ENCODE peak calls at places on chromosome 9, in ten cellular contexts. F is ecto neural progenitor cell; B is mucosa of gallbladder; Q is PC-9; T is activated CD8-positive, alpha-beta memory T cell treated with anti-CD3 and anti-CD28 coated beads for 4 hours; J is neural progenitor cell; V is IMR-90; Z is psoas muscle; X is coronary artery; Y is hypothalamus. M is an unnamed sample.

GRCh38 chr9:84673806-84674205 is 4.3 kb downstream of the NTRK2 start:
- DNase-seq in F (no peak), B (no peak), Q (no peak), T (no peak), J (no peak), V (no peak), Z (no peak), X (no peak), Y (no peak), M (no peak)

GRCh38 chr9:123157216-123157615 is 111.2 kb downstream of the STRBP start:
- DNase-seq in F (no peak), B (no peak), Q (no peak), T (no peak), J (no peak), V (peak; percentile 50), Z (no peak), X (no peak), Y (no peak), M (no peak)

GRCh38 chr9:114112778-114113585 is 13.9 kb upstream of the KIF12 start:
- DNase-seq in F (no peak), B (peak; percentile 73), Q (no peak), T (no peak), J (no peak), V (peak; percentile 75), Z (peak; percentile 83), X (peak; percentile 90), Y (no peak), M (no peak)

GRCh38 chr9:109771084-109771483 is 8.9 kb upstream of the PALM2AKAP2 start:
- DNase-seq in F (no peak), B (no peak), Q (peak; percentile 46), T (no peak), J (peak; percentile 65), V (peak; percentile 78), Z (no peak), X (no peak), Y (no peak), M (no peak)

GRCh38 chr9:83971485-83971884 is 8.5 kb downstream of the HNRNPK start:
- DNase-seq in F (no peak), B (no peak), Q (no peak), T (no peak), J (no peak), V (no peak), Z (no peak), X (no peak), Y (no peak), M (no peak)

GRCh38 chr9:129954868-129955550 is 88.0 kb downstream of the FNBP1 start:
- DNase-seq in F (no peak), B (no peak), Q (no peak), T (no peak), J (no peak), V (peak; percentile 33), Z (no peak), X (no peak), Y (no peak), M (no peak)

GRCh38 chr9:111662851-111663823 is 1.7 kb downstream of the GNG10 start:
- DNase-seq in F (peak; percentile 50), B (no peak), Q (peak; percentile 94), T (no peak), J (peak; percentile 11), V (no peak), Z (no peak), X (no peak), Y (no peak), M (no peak)

GRCh38 chr9:97470076-97470475 is 31.4 kb upstream of the TMOD1 start:
- DNase-seq in F (no peak), B (no peak), Q (peak; percentile 9), T (no peak), J (peak; percentile 44), V (no peak), Z (no peak), X (no peak), Y (no peak), M (no peak)

GRCh38 chr9:93874242-93874641 is 80.9 kb downstream of the BARX1 start:
- DNase-seq in F (no peak), B (no peak), Q (no peak), T (no peak), J (no peak), V (no peak), Z (no peak), X (no peak), Y (no peak), M (no peak)

GRCh38 chr9:136571525-136571924 is 25.7 kb upstream of the NOTCH1 start:
- DNase-seq in F (no peak), B (no peak), Q (no peak), T (no peak), J (no peak), V (no peak), Z (no peak), X (no peak), Y (no peak), M (no peak)

GRCh38 chr9:70835323-70835722 is 286.1 kb downstream of the TRPM3 start:
- DNase-seq in F (no peak), B (no peak), Q (no peak), T (no peak), J (no peak), V (no peak), Z (no peak), X (no peak), Y (no peak), M (no peak)

GRCh38 chr9:98774746-98775145 is 21.6 kb downstream of the ANKS6 start:
- DNase-seq in F (no peak), B (no peak), Q (peak; percentile 45), T (no peak), J (peak; percentile 46), V (no peak), Z (no peak), X (no peak), Y (no peak), M (peak; percentile 65)

M was measured in vagina.